ENCODE peak calls at places on chromosomes 7 and 10, in seven cellular contexts. J is HepG2, Y is cardiac muscle cell, A is foreskin fibroblast, W is dorsolateral prefrontal cortex, D is bronchial epithelial cell, B is HCT116. N is an unnamed sample.
A peak's percentile ranks its signal among the peaks of the same experiment; 100 is the strongest.

GRCh38 chr10:97762816-97763215 is 9.0 kb downstream of the SFRP5 start:
- DNase-seq in J (peak; percentile 81), D (no peak), B (no peak), W (no peak), A (peak; percentile 47), Y (peak; percentile 55), N (no peak)

GRCh38 chr10:114304566-114305421 is 65.7 kb downstream of the VWA2 start:
- DNase-seq in J (no peak), D (no peak), W (peak; percentile 40), B (no peak), A (no peak), Y (peak; percentile 58), N (no peak)

GRCh38 chr7:149369497-149369896 is 91.4 kb downstream of the ZNF777 start:
- DNase-seq in Y (no peak), B (peak; percentile 12), D (peak; percentile 65), W (no peak), A (no peak), J (no peak), N (no peak)

GRCh38 chr10:1894912-1895311 is 157.6 kb upstream of the ADARB2 start:
- DNase-seq in Y (no peak), B (no peak), A (no peak), W (no peak), D (no peak), J (no peak), N (no peak)

GRCh38 chr7:94660006-94660405 is 4.1 kb upstream of the SGCE start:
- DNase-seq in D (no peak), J (no peak), A (no peak), Y (no peak), B (no peak), W (no peak), N (no peak)

GRCh38 chr10:1085258-1085657 is 29.1 kb downstream of the WDR37 start:
- DNase-seq in W (no peak), J (no peak), Y (no peak), A (no peak), D (no peak), B (no peak), N (no peak)

GRCh38 chr7:135662123-135662372 is 266 bp upstream of the STMP1 start:
- DNase-seq in Y (no peak), B (no peak), J (no peak), W (no peak), D (no peak), A (no peak), N (no peak)

GRCh38 chr7:121562274-121562673 is 166.2 kb upstream of the FAM3C start:
- DNase-seq in W (no peak), Y (no peak), B (no peak), A (peak; percentile 22), J (no peak), D (no peak), N (no peak)

GRCh38 chr10:35453855-35454532 is 117.7 kb downstream of the CCNY start:
- DNase-seq in D (peak; percentile 84), Y (no peak), W (no peak), J (peak; percentile 32), A (peak; percentile 63), B (no peak), N (no peak)

GRCh38 chr7:157758468-157759245 is 421.9 kb downstream of the DNAJB6 start:
- DNase-seq in A (no peak), Y (no peak), B (no peak), J (no peak), D (no peak), W (no peak), N (no peak)

GRCh38 chr10:13722747-13723657 is 136.2 kb downstream of the PRPF18 start:
- DNase-seq in A (peak; percentile 60), D (no peak), W (no peak), J (no peak), Y (no peak), B (no peak), N (no peak)

GRCh38 chr7:18420758-18421157 is 74.8 kb upstream of the HDAC9 start:
- DNase-seq in W (no peak), D (peak; percentile 93), Y (no peak), J (no peak), B (no peak), A (peak; percentile 74), N (no peak)

GRCh38 chr10:31034041-31034918 is 2.6 kb upstream of the ZNF438 start:
- DNase-seq in B (no peak), J (no peak), Y (no peak), W (no peak), D (peak; percentile 94), A (peak; percentile 91), N (no peak)

GRCh38 chr7:52053525-52053924 is 736.9 kb upstream of the COBL start:
- DNase-seq in D (no peak), A (no peak), B (no peak), W (no peak), Y (no peak), J (no peak), N (no peak)

GRCh38 chr7:77542399-77542798 is 5.3 kb downstream of the PTPN12 start:
- DNase-seq in Y (no peak), D (peak; percentile 76), B (no peak), A (peak; percentile 62), W (no peak), J (no peak), N (no peak)

GRCh38 chr7:19708397-19709248 is at the start of gene POLR1F:
- DNase-seq in D (peak; percentile 86), A (peak; percentile 98), J (peak; percentile 89), Y (peak; percentile 98), W (peak; percentile 96), B (peak; percentile 91), N (peak; percentile 97)

GRCh38 chr7:19705663-19706062 is 3.2 kb downstream of the POLR1F start:
- DNase-seq in D (no peak), A (no peak), B (no peak), J (no peak), W (no peak), Y (no peak), N (no peak)

GRCh38 chr7:19707240-19707639 is 1.6 kb downstream of the POLR1F start:
- DNase-seq in W (no peak), A (peak; percentile 42), D (no peak), Y (no peak), B (no peak), J (peak; percentile 27), N (no peak)

GRCh38 chr7:19713676-19714075 is 4.8 kb upstream of the POLR1F start:
- DNase-seq in A (peak; percentile 67), Y (peak; percentile 45), D (peak; percentile 54), J (peak; percentile 23), B (peak; percentile 51), W (peak; percentile 41), N (no peak)

DNA sequence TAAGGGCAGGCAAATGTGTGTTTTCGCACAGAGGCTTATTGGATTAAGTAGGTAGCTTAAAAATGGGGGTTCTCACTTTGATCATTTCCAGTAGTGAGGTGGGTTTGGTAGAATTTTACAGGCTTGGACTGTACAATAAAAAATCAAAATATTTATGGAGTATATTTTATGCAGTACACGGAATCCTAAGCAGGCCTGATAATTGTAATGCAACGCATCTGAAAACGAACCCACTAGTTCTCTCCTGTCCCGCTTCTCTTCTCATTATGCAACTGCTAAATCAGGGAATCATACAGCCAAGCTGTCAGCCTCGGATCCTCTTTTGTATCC is 377 bp upstream of the POLR1F start:
- DNase-seq in B (no peak), Y (no peak), A (no peak), W (no peak), D (no peak), J (no peak), N (no peak)
- TF ChIP-seq CTCF in B (no peak), Y (no peak), A (no peak), W (no peak), D (no peak), J (no peak), N (no peak)

DNA sequence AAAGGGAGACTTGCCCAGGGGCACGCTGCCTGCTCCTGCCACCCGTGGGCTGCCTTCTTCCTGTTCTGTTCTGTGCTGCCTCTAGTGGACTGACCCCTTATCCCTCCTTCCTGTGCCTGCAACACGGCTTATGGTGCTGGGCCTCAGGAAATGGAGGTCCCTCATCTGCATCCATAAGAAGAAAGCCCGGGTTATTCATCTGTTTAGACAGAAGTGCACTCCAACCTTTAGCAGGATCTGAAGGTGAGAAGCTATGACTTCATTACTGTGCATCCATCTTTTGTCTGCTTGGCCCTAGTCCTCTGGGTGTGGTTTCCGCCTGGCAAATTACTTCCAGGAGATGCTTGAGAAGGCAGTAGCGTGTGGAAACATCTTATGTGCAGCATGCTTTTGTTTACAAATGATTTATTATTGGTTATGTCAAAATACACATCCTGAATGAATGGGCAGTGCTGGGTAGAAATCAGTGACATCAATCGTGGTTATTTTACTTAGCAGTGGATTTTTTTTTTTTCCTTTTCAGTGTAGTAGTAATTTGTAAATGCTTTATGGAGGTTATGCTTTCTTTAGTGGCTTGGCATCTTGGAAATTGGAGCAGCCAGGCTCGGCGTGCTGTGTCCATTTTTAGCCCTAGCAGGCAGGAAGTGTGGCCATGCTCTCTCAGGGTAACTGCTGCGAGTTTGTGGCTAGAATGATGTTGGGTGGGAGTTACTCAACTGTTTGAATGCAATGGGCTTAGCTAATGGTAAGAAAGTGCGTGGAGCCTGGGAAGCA is 12.7 kb downstream of the PTPRE start:
- DNase-seq in B (no peak), J (no peak), W (peak; percentile 71), Y (no peak), A (no peak), D (peak; percentile 33), N (no peak)
- TF ChIP-seq CTCF in B (peak; percentile 67), J (no peak), W (no peak), Y (peak; percentile 25), A (peak; percentile 26), D (peak; percentile 44), N (no peak)

GRCh38 chr7:134120405-134120804 is 6.7 kb upstream of the LRGUK start:
- DNase-seq in A (peak; percentile 57), B (no peak), J (no peak), Y (no peak), W (no peak), D (no peak), N (no peak)
- TF ChIP-seq CTCF in A (no peak), B (no peak), J (no peak), Y (no peak), W (no peak), D (no peak), N (no peak)

GRCh38 chr10:62008196-62008595 is 106.7 kb downstream of the ARID5B start:
- DNase-seq in A (no peak), D (no peak), W (no peak), Y (no peak), J (peak; percentile 16), B (no peak), N (no peak)

GRCh38 chr10:62002753-62003152 is 101.3 kb downstream of the ARID5B start:
- DNase-seq in A (no peak), B (no peak), D (no peak), Y (no peak), W (no peak), J (no peak), N (no peak)

GRCh38 chr10:62005281-62005680 is 103.8 kb downstream of the ARID5B start:
- DNase-seq in W (no peak), B (no peak), D (peak; percentile 29), A (peak; percentile 53), J (no peak), Y (no peak), N (no peak)

GRCh38 chr10:62007145-62007544 is 105.6 kb downstream of the ARID5B start:
- DNase-seq in A (no peak), Y (no peak), B (no peak), D (no peak), J (no peak), W (no peak), N (no peak)

DNA sequence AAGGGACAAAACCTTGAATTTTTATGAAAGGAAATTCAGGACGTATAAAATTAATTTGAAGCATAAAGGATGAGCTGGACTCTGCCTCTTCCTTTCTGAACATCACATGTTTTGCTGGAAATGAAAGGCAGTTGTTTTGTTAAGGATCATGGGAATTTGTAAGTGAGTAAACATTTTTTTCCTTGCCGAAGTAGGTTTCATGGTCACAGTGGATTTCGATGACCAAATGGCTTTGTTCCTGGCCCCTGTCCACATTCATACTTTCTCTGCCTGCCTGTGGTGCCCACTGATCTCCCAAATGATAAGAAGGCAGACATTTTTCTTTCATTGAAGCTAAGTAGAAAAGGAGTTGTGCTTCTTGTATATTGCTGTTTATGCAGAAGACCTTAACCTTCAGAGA is 104.2 kb downstream of the ARID5B start:
- DNase-seq in Y (no peak), J (peak; percentile 30), A (no peak), D (no peak), W (no peak), B (no peak), N (no peak)
- TF ChIP-seq CTCF in Y (no peak), J (no peak), A (no peak), D (no peak), W (no peak), B (no peak), N (no peak)